ENCODE peak calls at places on chromosomes 3 and 15, in ten cellular contexts. G is activated B cell treated with CpG ODN at 0.5 μM for 24 hours; U is kidney tubule cell; M is NCI-H2081; C is stimulated activated CD4-positive, alpha-beta T cell treated with anti-CD3 and anti-CD28 coated beads, Interleukin-4, amount 100 ng/mL, for 1 hour; J is CD4-positive, alpha-beta T cell; L is nephron progenitor cell; D is NAMALWA; T is NCI-H2029; Y is NCI-H2227 treated with DMSO at 0.1 percent for 48 hours. K is an unnamed sample.

GRCh38 chr3:61991706-61992105 is 381.6 kb downstream of the FEZF2 start:
- DNase-seq in M (no peak), C (no peak), U (peak), J (no peak), L (no peak), D (no peak), Y (no peak), G (no peak), T (no peak), K (no peak)

GRCh38 chr15:58628206-58629057 is 121.1 kb downstream of the ADAM10 start:
- DNase-seq in D (peak), U (no peak), L (no peak), M (no peak), C (no peak), T (no peak), Y (no peak), J (no peak), G (no peak), K (no peak)

GRCh38 chr3:31732548-31732947 is 199.8 kb downstream of the STT3B start:
- DNase-seq in L (no peak), C (no peak), U (no peak), T (peak), M (no peak), D (no peak), Y (no peak), G (no peak), J (no peak), K (no peak)

GRCh38 chr3:126664591-126665214 is 9.8 kb upstream of the TXNRD3 start:
- DNase-seq in D (no peak), T (no peak), M (no peak), J (no peak), Y (no peak), U (no peak), L (no peak), C (no peak), G (no peak), K (no peak)

GRCh38 chr3:23129817-23130216 is 73.3 kb upstream of the UBE2E2 start:
- DNase-seq in D (no peak), G (no peak), U (peak), C (no peak), Y (peak), M (no peak), T (peak), J (no peak), L (no peak), K (no peak)

GRCh38 chr3:135262441-135262840 is 467.4 kb downstream of the EPHB1 start:
- DNase-seq in Y (no peak), T (no peak), M (no peak), J (no peak), G (no peak), L (no peak), U (no peak), D (no peak), C (no peak), K (no peak)

GRCh38 chr15:70584441-70584837 is 178.9 kb downstream of the UACA start:
- DNase-seq in T (no peak), G (no peak), M (no peak), Y (no peak), L (no peak), J (no peak), U (no peak), C (no peak), D (no peak), K (no peak)

GRCh38 chr15:68326711-68327412 is 49.3 kb downstream of the FEM1B start:
- DNase-seq in T (no peak), U (no peak), J (peak), G (no peak), Y (no peak), C (no peak), L (no peak), D (no peak), M (no peak), K (no peak)

GRCh38 chr3:113697192-113698090 is 999 bp upstream of the USF3 start:
- DNase-seq in Y (peak), D (peak), U (peak), C (peak), G (peak), M (no peak), L (peak), T (peak), J (peak), K (peak)

GRCh38 chr15:52408823-52409222 is 113.2 kb upstream of the MYO5C start:
- DNase-seq in T (peak), D (no peak), Y (no peak), G (no peak), J (no peak), U (peak), M (no peak), L (no peak), C (no peak), K (no peak)

GRCh38 chr3:59535791-59536221 is 486.0 kb upstream of the CFAP20DC start:
- DNase-seq in U (peak), C (no peak), L (no peak), M (no peak), J (no peak), Y (no peak), D (no peak), T (no peak), G (no peak), K (no peak)

GRCh38 chr3:32842531-32842931 is 24.7 kb downstream of the TRIM71 start:
- DNase-seq in M (no peak), U (no peak), C (no peak), L (no peak), G (no peak), D (no peak), T (no peak), Y (no peak), J (no peak), K (no peak)

GRCh38 chr3:28973621-28974020 is 307.2 kb upstream of the RBMS3 start:
- DNase-seq in Y (no peak), J (no peak), T (no peak), U (peak), L (no peak), C (no peak), D (no peak), M (no peak), G (no peak), K (no peak)

GRCh38 chr3:179071569-179072397 is at the start of gene ZMAT3:
- DNase-seq in C (peak), M (peak), T (peak), U (peak), Y (peak), D (peak), G (peak), J (peak), L (peak), K (peak)

GRCh38 chr3:159807137-159808028 is 181.3 kb upstream of the IL12A start:
- DNase-seq in T (no peak), D (no peak), G (no peak), L (no peak), C (no peak), Y (no peak), J (no peak), M (no peak), U (no peak), K (no peak)

GRCh38 chr3:59653405-59654119 is 603.7 kb upstream of the CFAP20DC start:
- DNase-seq in C (no peak), D (no peak), T (no peak), U (no peak), J (no peak), M (no peak), G (no peak), Y (no peak), L (no peak), K (no peak)

GRCh38 chr15:23797747-23798157 is 110.6 kb upstream of the NDN start:
- DNase-seq in C (no peak), Y (peak), L (peak), G (no peak), T (no peak), M (no peak), J (no peak), D (no peak), U (no peak), K (no peak)

GRCh38 chr3:56415672-56416071 is 52.6 kb downstream of the ERC2 start:
- DNase-seq in Y (no peak), J (no peak), U (peak), L (no peak), D (no peak), T (peak), C (no peak), M (no peak), G (no peak), K (no peak)

GRCh38 chr15:25711691-25712090 is 151.4 kb downstream of the ATP10A start:
- DNase-seq in Y (no peak), M (no peak), T (no peak), D (no peak), C (no peak), L (no peak), U (no peak), J (no peak), G (no peak), K (no peak)

GRCh38 chr3:63043631-63044030 is 168.4 kb upstream of the CADPS start:
- DNase-seq in G (no peak), C (no peak), L (no peak), T (peak), Y (no peak), J (no peak), U (peak), D (no peak), M (no peak), K (no peak)

GRCh38 chr3:30962493-30962892 is 68.0 kb upstream of the GADL1 start:
- DNase-seq in J (no peak), G (no peak), Y (no peak), L (no peak), U (no peak), T (no peak), C (no peak), D (no peak), M (no peak), K (no peak)

GRCh38 chr3:72930754-72931153 is 42.9 kb downstream of the GXYLT2 start:
- DNase-seq in G (no peak), T (no peak), M (no peak), C (no peak), U (no peak), L (no peak), Y (no peak), J (no peak), D (no peak), K (no peak)

GRCh38 chr15:90095521-90095959 is 6.7 kb downstream of the IDH2 start:
- DNase-seq in U (peak), L (no peak), T (peak), M (peak), D (no peak), G (no peak), C (no peak), Y (no peak), J (no peak), K (no peak)

GRCh38 chr3:52847241-52847640 is 12.4 kb upstream of the MUSTN1 start:
- DNase-seq in T (no peak), C (no peak), U (no peak), J (no peak), D (no peak), Y (no peak), M (no peak), L (no peak), G (no peak), K (no peak)

GRCh38 chr3:123046262-123046873 is 18.8 kb upstream of the SEMA5B start:
- DNase-seq in D (no peak), M (no peak), L (no peak), J (no peak), U (no peak), Y (no peak), T (no peak), C (no peak), G (no peak), K (no peak)

GRCh38 chr3:94269763-94270162 is 206.9 kb downstream of the NSUN3 start:
- DNase-seq in C (no peak), U (peak), T (no peak), M (no peak), G (no peak), D (no peak), L (no peak), Y (no peak), J (no peak), K (no peak)

GRCh38 chr15:57215371-57215770 is 160.9 kb upstream of the CGNL1 start:
- DNase-seq in T (no peak), J (no peak), M (no peak), C (no peak), L (no peak), Y (no peak), G (no peak), U (no peak), D (no peak), K (no peak)

GRCh38 chr15:85116925-85117646 is 135.4 kb downstream of the PDE8A start:
- DNase-seq in D (no peak), M (no peak), Y (no peak), J (no peak), U (peak), G (no peak), T (no peak), L (no peak), C (no peak), K (no peak)

GRCh38 chr3:46878796-46879436 is 1.4 kb downstream of the PTH1R start:
- DNase-seq in U (peak), D (no peak), C (no peak), M (no peak), Y (no peak), L (peak), J (no peak), G (no peak), T (no peak), K (no peak)

GRCh38 chr3:142886938-142887337 is 1.9 kb downstream of the PCOLCE2 start:
- DNase-seq in U (peak), G (no peak), C (no peak), J (no peak), L (no peak), T (no peak), M (no peak), D (no peak), Y (no peak), K (no peak)

GRCh38 chr15:96035091-96035490 is 295.4 kb upstream of the NR2F2 start:
- DNase-seq in U (no peak), D (no peak), G (no peak), M (no peak), Y (no peak), L (no peak), T (no peak), J (no peak), C (no peak), K (no peak)

GRCh38 chr15:98703291-98703690 is 55.0 kb downstream of the IGF1R start:
- DNase-seq in G (no peak), C (no peak), J (no peak), D (no peak), T (no peak), L (no peak), M (no peak), Y (no peak), U (no peak), K (no peak)

GRCh38 chr15:39682366-39682765 is 100.3 kb downstream of the FSIP1 start:
- DNase-seq in G (no peak), M (no peak), Y (no peak), T (no peak), U (no peak), L (no peak), C (no peak), J (no peak), D (no peak), K (no peak)

GRCh38 chr3:25508901-25509300 is 80.8 kb downstream of the RARB start:
- DNase-seq in G (no peak), J (no peak), Y (no peak), L (no peak), T (no peak), D (no peak), M (no peak), U (peak), C (no peak), K (no peak)

GRCh38 chr15:64702816-64703631 is 72.4 kb downstream of the RBPMS2 start:
- DNase-seq in T (peak), G (peak), C (peak), J (peak), L (peak), D (peak), M (peak), U (peak), Y (peak), K (peak)

GRCh38 chr3:12716605-12717121 is 42.4 kb downstream of the TMEM40 start:
- DNase-seq in T (no peak), G (no peak), J (no peak), M (no peak), D (no peak), U (no peak), C (no peak), L (no peak), Y (no peak), K (no peak)

GRCh38 chr15:48392356-48392755 is 61.1 kb downstream of the DUT start:
- DNase-seq in L (no peak), U (no peak), C (no peak), J (no peak), M (no peak), Y (no peak), T (no peak), G (no peak), D (no peak), K (no peak)

K was measured in activated gamma-delta T cell treated with anti-CD3 and anti-CD28 coated beads, Interleukin-2, amount 50 U/mL, for 16 hours.